ENCODE peak calls at places on chromosomes 12 and 14, in eight cellular contexts. O is MCF 10A, E is progenitor cell of endocrine pancreas, U is RWPE1, B is dorsolateral prefrontal cortex, A is HFF-Myc, M is cardiac fibroblast, F is fibroblast of the aortic adventitia. R is an unnamed sample.

GRCh38 chr14:71776463-71777359 is 155.5 kb upstream of the RGS6 start:
- DNase-seq in O (no peak), E (no peak), U (no peak), B (no peak), A (no peak), M (peak; percentile 6), F (peak; percentile 4), R (peak; percentile 19)

GRCh38 chr12:49432616-49433015 is 65.4 kb downstream of the SPATS2 start:
- DNase-seq in O (no peak), E (no peak), U (no peak), B (no peak), A (no peak), M (no peak), F (no peak), R (no peak)

GRCh38 chr14:38605193-38606114 is 349.6 kb upstream of the CLEC14A start:
- DNase-seq in O (no peak), E (no peak), U (no peak), B (no peak), A (no peak), M (peak; percentile 11), F (no peak), R (no peak)

GRCh38 chr12:63103489-63104131 is 47.4 kb downstream of the AVPR1A start:
- DNase-seq in O (peak; percentile 41), E (no peak), U (peak; percentile 26), B (no peak), A (no peak), M (peak; percentile 48), F (peak; percentile 51), R (peak; percentile 35)

GRCh38 chr12:131115766-131116165 is 162.1 kb downstream of the ADGRD1 start:
- DNase-seq in O (no peak), E (no peak), U (no peak), B (peak; percentile 46), A (no peak), M (no peak), F (no peak), R (no peak)

GRCh38 chr12:15634010-15634676 is 155.0 kb downstream of the EPS8 start:
- DNase-seq in O (no peak), E (no peak), U (no peak), B (no peak), A (no peak), M (peak; percentile 76), F (peak; percentile 83), R (no peak)

GRCh38 chr12:12918781-12919180 is 27.4 kb downstream of the GPRC5A start:
- DNase-seq in O (no peak), E (no peak), U (no peak), B (no peak), A (no peak), M (peak; percentile 31), F (no peak), R (no peak)

GRCh38 chr14:63276492-63277342 is 42.0 kb downstream of the GPHB5 start:
- DNase-seq in O (peak; percentile 56), E (no peak), U (peak; percentile 66), B (no peak), A (peak; percentile 35), M (peak; percentile 79), F (peak; percentile 82), R (peak; percentile 56)

GRCh38 chr12:95473440-95473946 is 459 bp upstream of the METAP2 start:
- DNase-seq in O (peak; percentile 62), E (no peak), U (peak; percentile 40), B (no peak), A (no peak), M (peak; percentile 58), F (peak; percentile 57), R (peak; percentile 58)

GRCh38 chr14:89033756-89034155 is 209.3 kb downstream of the TTC8 start:
- DNase-seq in O (no peak), E (no peak), U (no peak), B (no peak), A (no peak), M (no peak), F (no peak), R (no peak)

GRCh38 chr12:131041216-131041967 is 87.7 kb downstream of the ADGRD1 start:
- DNase-seq in O (no peak), E (no peak), U (no peak), B (peak; percentile 14), A (no peak), M (no peak), F (no peak), R (no peak)

GRCh38 chr14:23351681-23352505 is 794 bp downstream of the SLC22A17 start:
- DNase-seq in O (no peak), E (no peak), U (no peak), B (no peak), A (no peak), M (no peak), F (no peak), R (no peak)
- TF ChIP-seq CTCF in O (no peak), E (peak; percentile 46), U (peak; percentile 17), B (no peak), A (no peak), M (no peak), F (no peak), R (peak; percentile 12)

GRCh38 chr14:60188115-60188514 is 22.9 kb upstream of the DHRS7 start:
- DNase-seq in O (peak; percentile 24), E (no peak), U (no peak), B (no peak), A (no peak), M (peak; percentile 22), F (peak; percentile 11), R (no peak)
- TF ChIP-seq CTCF in O (peak; percentile 24), E (no peak), U (no peak), B (no peak), A (no peak), M (no peak), F (peak; percentile 5), R (peak; percentile 9)

DNA sequence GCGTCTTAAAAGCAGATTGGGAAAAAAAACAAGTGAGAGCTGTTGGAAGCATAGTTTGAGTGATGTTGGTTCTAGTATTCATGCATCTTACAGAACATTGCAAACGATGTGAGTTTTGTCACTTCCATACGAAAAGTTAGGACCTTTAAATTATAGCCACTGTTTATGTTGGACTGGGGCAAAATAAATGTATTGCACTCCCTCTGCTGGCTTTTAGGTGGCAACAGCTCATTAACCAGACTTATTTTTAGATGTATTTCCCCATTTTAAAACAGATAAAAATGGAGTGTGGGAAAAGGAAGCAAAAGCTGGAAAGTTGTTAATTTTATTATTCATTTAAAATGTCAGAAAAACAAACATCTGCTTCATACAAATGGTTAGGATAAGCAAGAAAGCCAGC is 111.9 kb downstream of the LGR5 start:
- DNase-seq in O (peak; percentile 41), E (no peak), U (no peak), B (no peak), A (no peak), M (peak; percentile 40), F (peak; percentile 50), R (peak; percentile 58)
- TF ChIP-seq CTCF in O (peak; percentile 44), E (peak; percentile 45), U (no peak), B (peak; percentile 72), A (peak; percentile 27), M (peak; percentile 35), F (peak; percentile 62), R (peak; percentile 59)

DNA sequence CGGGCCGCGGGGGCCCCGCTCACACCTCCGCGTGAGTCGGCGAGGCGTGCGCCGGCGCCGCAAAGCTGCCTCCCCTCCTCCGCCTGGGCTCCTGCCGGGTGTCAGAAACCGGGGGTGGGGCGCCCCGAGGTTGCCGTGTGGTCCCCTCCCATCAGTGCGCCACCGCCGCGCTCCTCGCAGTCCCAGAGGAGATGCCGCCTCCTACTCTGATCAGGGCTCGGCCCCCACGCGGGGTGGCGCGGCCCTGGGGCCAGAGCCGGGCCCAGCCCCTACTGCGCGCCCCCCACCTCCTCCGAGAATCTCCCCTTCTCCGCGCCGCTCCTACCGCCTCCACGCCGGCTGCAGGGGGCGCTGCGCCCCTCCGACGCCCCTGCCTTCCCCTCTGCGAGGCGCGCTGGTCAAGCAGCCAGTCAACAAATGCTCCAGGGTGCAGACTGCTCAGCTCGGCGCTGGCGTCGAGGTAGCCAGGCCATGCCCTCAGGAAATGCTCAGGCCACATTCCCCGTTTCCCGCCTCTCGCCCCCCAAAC is 467 bp upstream of the JAG2 start:
- DNase-seq in O (no peak), E (no peak), U (no peak), B (no peak), A (no peak), M (no peak), F (no peak), R (peak; percentile 14)
- TF ChIP-seq CTCF in O (peak; percentile 20), E (peak; percentile 63), U (peak; percentile 33), B (peak; percentile 49), A (peak; percentile 57), M (peak; percentile 30), F (peak; percentile 37), R (peak; percentile 51)

GRCh38 chr12:29547844-29548243 is 50.4 kb upstream of the OVCH1 start:
- DNase-seq in O (no peak), E (no peak), U (no peak), B (no peak), A (no peak), M (no peak), F (no peak), R (no peak)

GRCh38 chr12:29547151-29547561 is 49.7 kb upstream of the OVCH1 start:
- DNase-seq in O (no peak), E (no peak), U (no peak), B (no peak), A (no peak), M (peak; percentile 55), F (peak; percentile 28), R (no peak)

GRCh38 chr12:29545102-29545467 is 47.6 kb upstream of the OVCH1 start:
- DNase-seq in O (no peak), E (no peak), U (no peak), B (no peak), A (no peak), M (no peak), F (no peak), R (no peak)

GRCh38 chr12:29544428-29545101 is 47.1 kb upstream of the OVCH1 start:
- DNase-seq in O (no peak), E (no peak), U (no peak), B (no peak), A (no peak), M (no peak), F (no peak), R (no peak)

DNA sequence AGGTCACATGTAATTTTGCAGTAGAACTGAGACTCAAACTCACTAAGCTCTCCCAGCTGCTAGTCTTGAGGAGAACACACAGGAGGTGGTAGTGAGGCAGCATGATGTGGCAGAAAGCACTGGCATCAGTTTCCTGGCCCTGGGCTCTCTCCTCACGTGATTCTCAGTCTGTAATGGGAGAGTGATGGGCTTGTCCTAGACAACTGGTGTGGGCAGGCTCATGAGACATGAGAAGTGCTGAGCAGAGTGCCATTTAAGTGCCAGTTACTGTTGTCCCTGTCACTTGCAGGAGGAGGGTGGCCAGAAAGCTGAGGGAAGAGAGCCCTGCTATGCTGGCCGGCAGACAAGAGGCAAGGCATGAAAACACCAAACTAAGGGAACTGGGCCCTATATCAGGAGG is 48.5 kb upstream of the OVCH1 start:
- DNase-seq in O (no peak), E (no peak), U (no peak), B (no peak), A (no peak), M (no peak), F (no peak), R (no peak)
- TF ChIP-seq CTCF in O (no peak), E (no peak), U (no peak), B (no peak), A (no peak), M (no peak), F (no peak), R (no peak)

R was measured in cardiac muscle cell.